ENCODE peak calls at places on chromosomes 5 and 9, in eight cellular contexts. One of them, this sample, is unnamed.

GRCh38 chr9:17134396-17134842 is 421 bp upstream of the CNTLN start:
- DNase-seq in SK-N-SH: no peak
- DNase-seq in IMR-90: peak
- DNase-seq in ovary: no peak
- DNase-seq in uterus: peak
- DNase-seq in AG09309: no peak
- DNase-seq in AG10803: peak
- DNase-seq in AG04450: no peak
- DNase-seq in this sample: peak

GRCh38 chr5:132394681-132395259 is 25.3 kb downstream of the SLC22A5 start:
- DNase-seq in AG09309: no peak
- DNase-seq in AG10803: no peak
- DNase-seq in IMR-90: no peak
- DNase-seq in SK-N-SH: no peak
- DNase-seq in ovary: no peak
- DNase-seq in uterus: no peak
- DNase-seq in AG04450: no peak
- DNase-seq in this sample: no peak

GRCh38 chr5:174355208-174355612 is 309.7 kb downstream of the NSG2 start:
- DNase-seq in AG10803: peak
- DNase-seq in AG09309: peak
- DNase-seq in uterus: no peak
- DNase-seq in AG04450: peak
- DNase-seq in IMR-90: peak
- DNase-seq in ovary: no peak
- DNase-seq in SK-N-SH: no peak
- DNase-seq in this sample: peak

GRCh38 chr5:52947851-52948250 is 41.3 kb upstream of the ITGA2 start:
- DNase-seq in AG09309: no peak
- DNase-seq in ovary: no peak
- DNase-seq in SK-N-SH: no peak
- DNase-seq in uterus: no peak
- DNase-seq in AG04450: no peak
- DNase-seq in AG10803: no peak
- DNase-seq in IMR-90: peak
- DNase-seq in this sample: no peak

GRCh38 chr5:84614907-84615306 is 230.2 kb upstream of the EDIL3 start:
- DNase-seq in AG04450: no peak
- DNase-seq in AG09309: no peak
- DNase-seq in IMR-90: no peak
- DNase-seq in uterus: no peak
- DNase-seq in ovary: no peak
- DNase-seq in AG10803: no peak
- DNase-seq in SK-N-SH: no peak
- DNase-seq in this sample: no peak

GRCh38 chr5:96254980-96255681 is 177.9 kb downstream of the PCSK1 start:
- DNase-seq in SK-N-SH: no peak
- DNase-seq in IMR-90: peak
- DNase-seq in AG04450: peak
- DNase-seq in uterus: peak
- DNase-seq in AG10803: peak
- DNase-seq in AG09309: peak
- DNase-seq in ovary: no peak
- DNase-seq in this sample: peak

GRCh38 chr5:75734913-75735789 is 17.9 kb upstream of the POC5 start:
- DNase-seq in AG09309: no peak
- DNase-seq in ovary: no peak
- DNase-seq in AG04450: no peak
- DNase-seq in SK-N-SH: peak
- DNase-seq in uterus: no peak
- DNase-seq in IMR-90: peak
- DNase-seq in AG10803: peak
- DNase-seq in this sample: no peak

GRCh38 chr5:178797101-178797521 is 62.6 kb upstream of the ZNF354B start:
- DNase-seq in uterus: no peak
- DNase-seq in AG09309: no peak
- DNase-seq in ovary: no peak
- DNase-seq in IMR-90: no peak
- DNase-seq in SK-N-SH: no peak
- DNase-seq in AG10803: no peak
- DNase-seq in AG04450: no peak
- DNase-seq in this sample: no peak

GRCh38 chr9:111029260-111029659 is 9.0 kb downstream of the LPAR1 start:
- DNase-seq in SK-N-SH: no peak
- DNase-seq in AG04450: no peak
- DNase-seq in uterus: no peak
- DNase-seq in AG10803: no peak
- DNase-seq in ovary: no peak
- DNase-seq in AG09309: no peak
- DNase-seq in IMR-90: no peak
- DNase-seq in this sample: no peak

GRCh38 chr9:20054734-20055133 is 265.9 kb upstream of the SLC24A2 start:
- DNase-seq in IMR-90: no peak
- DNase-seq in SK-N-SH: no peak
- DNase-seq in AG09309: no peak
- DNase-seq in ovary: no peak
- DNase-seq in uterus: no peak
- DNase-seq in AG10803: no peak
- DNase-seq in AG04450: no peak
- DNase-seq in this sample: no peak

DNA sequence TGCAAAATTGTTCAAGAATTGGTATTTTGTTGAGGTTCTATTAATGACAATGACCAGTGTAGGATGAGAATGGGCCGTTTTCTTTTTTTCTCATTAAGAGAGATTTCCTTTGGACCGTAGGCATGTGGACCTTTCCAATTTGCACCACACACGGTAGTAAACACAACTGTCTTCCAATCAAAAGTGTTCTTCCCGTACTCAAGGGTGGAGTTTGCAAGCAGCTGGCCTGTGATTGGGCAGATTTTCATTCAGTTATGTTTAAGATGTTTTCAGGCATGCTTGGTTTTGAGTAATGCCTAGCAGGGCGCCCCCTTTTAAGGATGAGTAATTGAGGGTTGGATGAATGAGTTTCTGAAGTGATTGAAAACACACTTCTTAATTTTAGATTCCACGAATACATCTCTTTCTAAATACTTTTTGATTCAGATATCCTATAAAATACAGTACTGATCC is 2.5 kb downstream of the KDM3B start:
- DNase-seq in AG09309: peak
- DNase-seq in AG04450: no peak
- DNase-seq in ovary: no peak
- DNase-seq in AG10803: peak
- DNase-seq in IMR-90: peak
- DNase-seq in uterus: no peak
- DNase-seq in SK-N-SH: peak
- DNase-seq in this sample: peak
- TF ChIP-seq CTCF in AG09309: peak
- TF ChIP-seq CTCF in AG04450: peak
- TF ChIP-seq CTCF in ovary: no peak
- TF ChIP-seq CTCF in AG10803: peak
- TF ChIP-seq CTCF in IMR-90: peak
- TF ChIP-seq CTCF in uterus: no peak
- TF ChIP-seq CTCF in SK-N-SH: peak
- TF ChIP-seq CTCF in this sample: no peak

DNA sequence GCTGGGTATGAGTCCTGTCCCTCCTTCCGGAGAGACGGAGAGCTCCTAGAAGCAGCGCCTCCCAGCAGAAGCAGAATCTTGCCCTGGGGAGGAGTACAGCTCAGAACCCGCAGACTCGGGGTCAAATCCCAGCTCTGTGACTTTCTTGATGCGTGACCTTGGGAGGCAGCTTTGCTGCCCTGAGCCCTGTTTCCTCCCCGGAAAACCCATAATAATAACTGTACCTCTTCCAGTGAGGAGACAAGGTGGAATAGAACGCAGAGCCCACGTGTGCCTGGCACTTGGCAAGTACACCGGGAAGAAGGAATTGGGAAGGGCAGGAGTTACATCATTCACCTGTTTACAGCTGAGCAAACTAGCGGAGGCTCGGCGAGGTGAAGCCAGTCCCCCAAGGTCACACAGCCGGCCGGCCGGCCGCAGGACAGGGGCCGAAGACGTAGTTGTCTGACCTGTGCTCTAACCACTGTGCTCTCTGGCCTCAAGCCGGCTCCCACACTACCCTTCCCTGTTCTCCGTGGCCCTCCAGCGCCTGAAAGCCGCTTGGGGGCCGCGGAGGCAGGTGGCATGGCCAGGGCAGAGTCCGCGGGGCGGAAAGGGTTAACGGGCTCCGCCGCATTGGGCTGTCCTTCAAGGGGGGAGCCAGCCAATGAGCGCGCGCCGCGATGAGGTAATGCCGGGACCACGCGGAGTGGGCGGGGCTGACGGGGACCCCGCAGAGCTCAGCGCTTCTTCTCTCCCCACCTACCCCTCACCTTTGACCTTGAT is 125.3 kb downstream of the C9orf50 start:
- DNase-seq in AG09309: no peak
- DNase-seq in SK-N-SH: peak
- DNase-seq in IMR-90: peak
- DNase-seq in AG04450: peak
- DNase-seq in ovary: peak
- DNase-seq in uterus: peak
- DNase-seq in AG10803: peak
- DNase-seq in this sample: peak
- H3K4me3 ChIP-seq in AG09309: peak
- H3K4me3 ChIP-seq in SK-N-SH: peak
- H3K4me3 ChIP-seq in IMR-90: no peak
- H3K4me3 ChIP-seq in AG04450: peak
- H3K4me3 ChIP-seq in ovary: peak
- H3K4me3 ChIP-seq in uterus: peak
- H3K4me3 ChIP-seq in AG10803: peak
- H3K4me3 ChIP-seq in this sample: peak

GRCh38 chr5:74536658-74537057 is 103.9 kb downstream of the ENC1 start:
- DNase-seq in AG09309: no peak
- DNase-seq in IMR-90: no peak
- DNase-seq in AG04450: no peak
- DNase-seq in AG10803: no peak
- DNase-seq in SK-N-SH: no peak
- DNase-seq in ovary: no peak
- DNase-seq in uterus: no peak
- DNase-seq in this sample: no peak

GRCh38 chr5:74530316-74530917 is 110.1 kb downstream of the ENC1 start:
- DNase-seq in AG04450: no peak
- DNase-seq in AG10803: peak
- DNase-seq in SK-N-SH: no peak
- DNase-seq in uterus: no peak
- DNase-seq in ovary: no peak
- DNase-seq in IMR-90: peak
- DNase-seq in AG09309: no peak
- DNase-seq in this sample: no peak

GRCh38 chr5:74539986-74540385 is 100.5 kb downstream of the ENC1 start:
- DNase-seq in AG10803: no peak
- DNase-seq in AG09309: no peak
- DNase-seq in uterus: no peak
- DNase-seq in ovary: no peak
- DNase-seq in SK-N-SH: no peak
- DNase-seq in IMR-90: peak
- DNase-seq in AG04450: no peak
- DNase-seq in this sample: no peak

GRCh38 chr5:74538206-74538661 is 102.3 kb downstream of the ENC1 start:
- DNase-seq in IMR-90: peak
- DNase-seq in AG09309: peak
- DNase-seq in uterus: peak
- DNase-seq in ovary: no peak
- DNase-seq in AG04450: peak
- DNase-seq in SK-N-SH: no peak
- DNase-seq in AG10803: peak
- DNase-seq in this sample: no peak

DNA sequence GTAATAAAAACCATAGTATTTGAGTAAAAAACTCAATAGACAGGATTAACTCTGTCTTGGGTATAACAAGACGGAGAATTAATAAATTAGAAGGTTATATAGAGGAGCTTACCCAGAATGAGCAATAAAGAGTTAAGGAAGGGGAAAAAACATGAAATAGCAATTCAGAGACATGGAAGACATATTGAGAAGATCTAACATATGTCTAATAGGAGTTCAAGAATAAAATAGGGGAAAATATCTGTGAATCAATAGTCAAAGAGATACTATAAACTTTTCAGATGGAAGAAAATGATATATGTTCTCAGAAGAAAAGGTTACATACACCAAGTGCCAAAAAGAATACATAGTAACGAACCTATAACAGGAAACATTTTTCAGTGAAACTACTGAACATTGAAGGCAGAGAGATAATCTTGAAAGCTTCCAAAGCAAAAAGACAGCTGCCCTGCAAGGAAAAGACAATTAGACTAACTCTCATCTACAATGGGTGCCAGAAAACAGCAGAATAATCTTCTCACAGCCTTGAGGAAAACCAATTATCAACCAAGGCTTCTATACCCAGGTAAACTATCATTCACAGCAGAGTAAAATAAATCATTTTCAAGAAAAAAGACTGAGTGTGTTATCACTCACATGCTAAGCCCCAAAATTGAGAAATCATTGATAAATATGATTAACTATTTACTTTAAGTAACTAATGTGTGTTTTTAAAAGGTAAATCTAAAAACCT is 106.0 kb downstream of the ENC1 start:
- DNase-seq in AG09309: no peak
- DNase-seq in IMR-90: no peak
- DNase-seq in AG10803: no peak
- DNase-seq in SK-N-SH: no peak
- DNase-seq in ovary: no peak
- DNase-seq in uterus: no peak
- DNase-seq in AG04450: no peak
- DNase-seq in this sample: no peak
- TF ChIP-seq CTCF in AG09309: no peak
- TF ChIP-seq CTCF in IMR-90: no peak
- TF ChIP-seq CTCF in AG10803: no peak
- TF ChIP-seq CTCF in SK-N-SH: no peak
- TF ChIP-seq CTCF in ovary: no peak
- TF ChIP-seq CTCF in uterus: no peak
- TF ChIP-seq CTCF in AG04450: no peak
- TF ChIP-seq CTCF in this sample: no peak

GRCh38 chr5:87413116-87413645 is 451 bp upstream of the CCNH start:
- DNase-seq in uterus: no peak
- DNase-seq in AG04450: no peak
- DNase-seq in ovary: no peak
- DNase-seq in IMR-90: no peak
- DNase-seq in SK-N-SH: no peak
- DNase-seq in AG09309: no peak
- DNase-seq in AG10803: peak
- DNase-seq in this sample: no peak

GRCh38 chr5:87411586-87412416 is 929 bp downstream of the CCNH start:
- DNase-seq in SK-N-SH: peak
- DNase-seq in AG04450: no peak
- DNase-seq in AG09309: no peak
- DNase-seq in AG10803: peak
- DNase-seq in IMR-90: peak
- DNase-seq in uterus: peak
- DNase-seq in ovary: peak
- DNase-seq in this sample: no peak

GRCh38 chr5:87412417-87413115 is at the start of gene CCNH:
- DNase-seq in AG10803: peak
- DNase-seq in uterus: peak
- DNase-seq in IMR-90: peak
- DNase-seq in AG09309: peak
- DNase-seq in AG04450: peak
- DNase-seq in ovary: peak
- DNase-seq in SK-N-SH: peak
- DNase-seq in this sample: peak

GRCh38 chr5:87408219-87408618 is 4.5 kb downstream of the CCNH start:
- DNase-seq in IMR-90: no peak
- DNase-seq in ovary: no peak
- DNase-seq in uterus: no peak
- DNase-seq in AG04450: no peak
- DNase-seq in AG09309: no peak
- DNase-seq in SK-N-SH: no peak
- DNase-seq in AG10803: no peak
- DNase-seq in this sample: no peak

GRCh38 chr5:87410941-87411340 is 1.8 kb downstream of the CCNH start:
- DNase-seq in AG04450: no peak
- DNase-seq in ovary: no peak
- DNase-seq in uterus: no peak
- DNase-seq in AG10803: peak
- DNase-seq in SK-N-SH: no peak
- DNase-seq in IMR-90: peak
- DNase-seq in AG09309: peak
- DNase-seq in this sample: no peak
- H3K4me3 ChIP-seq in AG04450: peak
- H3K4me3 ChIP-seq in ovary: no peak
- H3K4me3 ChIP-seq in uterus: no peak
- H3K4me3 ChIP-seq in AG10803: peak
- H3K4me3 ChIP-seq in SK-N-SH: peak
- H3K4me3 ChIP-seq in IMR-90: no peak
- H3K4me3 ChIP-seq in AG09309: no peak
- H3K4me3 ChIP-seq in this sample: peak

This sample was measured in HFF-Myc.